ENCODE peak calls at places on chromosomes 5 and 9, in nine cellular contexts. Z is tibial nerve, U is suprapubic skin, V is sigmoid colon, T is GM12878, S is K562, G is transverse colon, K is upper lobe of left lung, Q is A549. Y is an unnamed sample.

GRCh38 chr9:34400275-34400674 is 23.6 kb upstream of the MYORG start:
- DNase-seq in G (no peak), K (no peak), V (no peak), U (no peak), Q (no peak), Z (no peak), T (no peak), S (no peak), Y (no peak)

GRCh38 chr5:7015586-7016256 is 302.5 kb downstream of the TENT4A start:
- DNase-seq in S (peak), Q (no peak), K (no peak), G (no peak), V (no peak), T (no peak), Z (no peak), U (no peak), Y (no peak)

GRCh38 chr9:131546336-131547084 is 1.2 kb downstream of the PRRT1B start:
- DNase-seq in T (no peak), S (no peak), U (no peak), Q (peak), K (no peak), G (no peak), V (no peak), Z (no peak), Y (no peak)

GRCh38 chr5:158170534-158170933 is 311.6 kb upstream of the CLINT1 start:
- DNase-seq in V (no peak), S (no peak), U (no peak), K (no peak), Q (no peak), G (peak), Z (no peak), T (no peak), Y (no peak)

GRCh38 chr5:156803404-156803803 is 46.7 kb upstream of the PPP1R2B start:
- DNase-seq in S (no peak), U (no peak), T (no peak), Z (no peak), Q (no peak), G (no peak), V (no peak), K (no peak), Y (no peak)

GRCh38 chr5:151347364-151347763 is at the start of gene SLC36A2:
- DNase-seq in S (no peak), T (no peak), Z (no peak), V (no peak), K (no peak), Q (no peak), U (no peak), G (no peak), Y (peak)

GRCh38 chr5:143033535-143034260 is 263.5 kb downstream of the ARHGAP26 start:
- DNase-seq in U (no peak), V (no peak), Q (peak), T (no peak), Z (no peak), K (no peak), S (no peak), G (no peak), Y (no peak)

GRCh38 chr9:80061940-80062339 is 490.2 kb downstream of the TLE4 start:
- DNase-seq in Q (no peak), T (no peak), G (no peak), S (no peak), U (no peak), K (no peak), V (peak), Z (peak), Y (no peak)

GRCh38 chr9:119649205-119649604 is 280.0 kb upstream of the BRINP1 start:
- DNase-seq in T (no peak), S (no peak), V (no peak), G (no peak), Q (no peak), U (no peak), Z (no peak), K (no peak), Y (no peak)

GRCh38 chr9:113623851-113624485 is 160.4 kb downstream of the RGS3 start:
- DNase-seq in K (no peak), T (no peak), G (no peak), U (peak), Q (no peak), V (no peak), Z (no peak), S (no peak), Y (no peak)

GRCh38 chr9:79630521-79631403 is 59.0 kb downstream of the TLE4 start:
- DNase-seq in V (no peak), T (peak), U (no peak), Q (no peak), G (no peak), K (no peak), S (no peak), Z (no peak), Y (no peak)

GRCh38 chr5:56094579-56095361 is 100.0 kb upstream of the IL6ST start:
- DNase-seq in S (no peak), V (no peak), T (no peak), U (no peak), K (no peak), Z (no peak), G (no peak), Q (no peak), Y (no peak)

GRCh38 chr9:20884985-20885593 is 146.4 kb downstream of the HACD4 start:
- DNase-seq in G (peak), K (peak), S (no peak), Q (peak), Z (peak), V (peak), U (peak), T (peak), Y (no peak)

GRCh38 chr5:43997647-43998251 is 391.5 kb downstream of the FGF10 start:
- DNase-seq in V (no peak), K (no peak), G (no peak), T (no peak), Z (no peak), U (no peak), Q (peak), S (no peak), Y (no peak)

GRCh38 chr9:134612309-134612708 is 29.3 kb upstream of the COL5A1 start:
- DNase-seq in K (no peak), V (no peak), T (no peak), Q (no peak), S (no peak), G (no peak), Z (no peak), U (no peak), Y (no peak)

GRCh38 chr9:118038713-118039112 is 334.5 kb downstream of the TLR4 start:
- DNase-seq in Z (no peak), S (no peak), T (no peak), G (no peak), V (no peak), U (no peak), K (no peak), Q (no peak), Y (no peak)

GRCh38 chr9:91305596-91305995 is 56.1 kb downstream of the AUH start:
- DNase-seq in Q (no peak), G (no peak), K (no peak), V (no peak), Z (no peak), T (no peak), U (no peak), S (no peak), Y (no peak)

GRCh38 chr9:98251554-98251953 is 3.9 kb downstream of the TBC1D2 start:
- DNase-seq in K (peak), V (no peak), T (no peak), G (no peak), U (no peak), S (no peak), Z (no peak), Q (peak), Y (no peak)

GRCh38 chr9:127735530-127736176 is 559 bp upstream of the TOR2A start:
- DNase-seq in T (no peak), Q (no peak), K (no peak), G (no peak), V (no peak), U (no peak), Z (no peak), S (no peak), Y (no peak)

GRCh38 chr9:19028835-19029451 is 4.1 kb downstream of the SAXO1 start:
- DNase-seq in T (no peak), S (peak), V (no peak), Z (peak), K (peak), G (peak), U (no peak), Q (peak), Y (no peak)

GRCh38 chr5:34736445-34737119 is 80.5 kb downstream of the RAI14 start:
- DNase-seq in Q (no peak), K (peak), S (no peak), Z (no peak), G (no peak), U (no peak), T (no peak), V (no peak), Y (no peak)

GRCh38 chr9:17342696-17343095 is 207.9 kb downstream of the CNTLN start:
- DNase-seq in T (no peak), Q (no peak), S (no peak), K (no peak), G (no peak), Z (no peak), U (no peak), V (no peak), Y (no peak)

GRCh38 chr5:150600951-150601773 is 39.3 kb upstream of the SYNPO start:
- DNase-seq in Q (no peak), K (no peak), V (no peak), T (no peak), S (no peak), Z (no peak), G (no peak), U (no peak), Y (no peak)

GRCh38 chr9:90523953-90524352 is 118.7 kb downstream of the DIRAS2 start:
- DNase-seq in Q (no peak), G (peak), S (no peak), Z (no peak), K (no peak), T (no peak), V (no peak), U (no peak), Y (no peak)

GRCh38 chr9:104981543-104982129 is 53.7 kb upstream of the ABCA1 start:
- DNase-seq in U (no peak), Z (no peak), Q (no peak), V (no peak), S (no peak), K (no peak), T (no peak), G (no peak), Y (no peak)

GRCh38 chr5:170597109-170597741 is 93.4 kb downstream of the KCNIP1 start:
- DNase-seq in Q (no peak), Z (peak), S (no peak), K (no peak), G (peak), V (peak), U (no peak), T (no peak), Y (no peak)

GRCh38 chr9:7665874-7666273 is 133.7 kb downstream of the DMAC1 start:
- DNase-seq in U (no peak), G (no peak), Q (no peak), Z (no peak), V (no peak), S (no peak), T (no peak), K (no peak), Y (no peak)

GRCh38 chr9:91060520-91061343 is 259.1 kb downstream of the SYK start:
- DNase-seq in Q (peak), V (peak), G (peak), T (no peak), Z (peak), S (no peak), K (peak), U (no peak), Y (peak)

GRCh38 chr9:69471433-69471832 is 146.4 kb downstream of the ENTREP1 start:
- DNase-seq in Z (no peak), V (no peak), G (no peak), K (no peak), T (no peak), Q (no peak), U (no peak), S (no peak), Y (no peak)

GRCh38 chr5:7754997-7755596 is 95.8 kb downstream of the CFAP90 start:
- DNase-seq in U (no peak), Z (no peak), V (no peak), Q (peak), G (peak), K (peak), T (no peak), S (peak), Y (no peak)

GRCh38 chr5:179495906-179496455 is 54.4 kb upstream of the RUFY1 start:
- DNase-seq in G (no peak), Z (no peak), K (no peak), S (no peak), Q (no peak), U (no peak), V (no peak), T (no peak), Y (no peak)

GRCh38 chr5:15794117-15794985 is 294.4 kb downstream of the FBXL7 start:
- DNase-seq in T (no peak), K (no peak), G (no peak), Z (no peak), U (no peak), Q (no peak), V (no peak), S (no peak), Y (no peak)

GRCh38 chr5:139204196-139204595 is 6.0 kb upstream of the SIL1 start:
- DNase-seq in V (no peak), S (no peak), T (no peak), U (no peak), G (no peak), Q (no peak), Z (no peak), K (no peak), Y (no peak)

GRCh38 chr5:160548949-160549665 is 127.5 kb downstream of the PTTG1 start:
- DNase-seq in Q (no peak), U (no peak), V (no peak), T (no peak), K (no peak), G (no peak), Z (no peak), S (no peak), Y (peak)

GRCh38 chr9:82720515-82720914 is 342.4 kb downstream of the RASEF start:
- DNase-seq in Z (no peak), Q (no peak), U (no peak), K (no peak), V (no peak), S (no peak), G (no peak), T (no peak), Y (no peak)

GRCh38 chr9:93593144-93593655 is 16.8 kb downstream of the PHF2 start:
- DNase-seq in K (no peak), V (no peak), T (no peak), Z (no peak), U (peak), G (no peak), S (no peak), Q (no peak), Y (no peak)

GRCh38 chr9:80841888-80842287 is 847.5 kb downstream of the TLE1 start:
- DNase-seq in V (no peak), U (no peak), S (no peak), T (no peak), Q (no peak), Z (no peak), K (no peak), G (no peak), Y (no peak)

GRCh38 chr5:181203842-181204560 is 995 bp downstream of the TRIM7 start:
- DNase-seq in U (no peak), K (no peak), V (peak), G (no peak), S (peak), T (no peak), Q (peak), Z (no peak), Y (no peak)

GRCh38 chr9:124386201-124386600 is 29.0 kb downstream of the PSMB7 start:
- DNase-seq in G (no peak), T (no peak), S (no peak), Q (no peak), V (no peak), Z (no peak), K (no peak), U (no peak), Y (no peak)

GRCh38 chr9:77533678-77534077 is 114.4 kb downstream of the GNA14 start:
- DNase-seq in K (no peak), Z (no peak), G (peak), S (no peak), Q (no peak), T (no peak), U (no peak), V (no peak), Y (no peak)

GRCh38 chr9:77532607-77533006 is 115.5 kb downstream of the GNA14 start:
- DNase-seq in K (no peak), T (no peak), Q (no peak), V (no peak), S (no peak), G (no peak), Z (no peak), U (no peak), Y (peak)

DNA sequence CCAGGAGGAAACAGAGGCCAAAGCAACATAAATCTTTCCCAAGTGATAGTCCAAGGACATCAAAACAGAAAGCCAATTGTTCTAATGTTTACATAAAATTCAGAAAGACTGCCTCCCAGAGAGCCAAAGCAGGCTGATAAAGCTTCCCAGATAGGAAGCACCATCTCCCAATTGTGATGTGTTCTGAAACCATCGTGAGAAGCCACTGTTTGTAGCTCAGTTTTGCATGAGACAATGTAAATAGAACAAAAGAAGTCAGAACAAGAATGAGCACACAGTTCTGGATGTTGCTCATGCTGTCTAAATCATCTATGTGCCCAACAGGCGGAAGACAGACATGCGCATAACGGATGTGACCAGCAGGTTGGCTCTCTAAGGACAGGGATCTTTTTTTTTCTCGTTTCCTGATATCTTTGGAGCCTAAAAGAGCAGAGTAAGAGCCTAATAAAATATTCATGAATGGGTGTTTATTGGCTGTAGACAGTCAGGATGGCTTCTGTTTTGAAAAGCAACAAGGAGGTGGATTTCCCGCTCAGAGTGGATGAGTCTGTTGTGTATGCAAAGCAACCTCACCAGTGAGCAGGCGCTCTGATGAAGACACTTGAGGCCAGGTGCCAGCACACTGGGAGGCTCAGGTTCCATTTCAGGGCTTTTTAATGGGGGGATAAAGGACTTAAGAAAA is 113.6 kb downstream of the GNA14 start:
- DNase-seq in T (no peak), S (no peak), Z (no peak), G (no peak), V (no peak), Q (no peak), K (no peak), U (no peak), Y (no peak)
- TF ChIP-seq EP300 in T (no peak), S (no peak), Z (no peak), G (no peak), V (no peak), Q (no peak), K (peak), U (no peak), Y (no peak)

GRCh38 chr5:159449925-159450324 is 119.6 kb upstream of the IL12B start:
- DNase-seq in S (no peak), G (no peak), Q (peak), Z (no peak), V (no peak), T (no peak), K (no peak), U (no peak), Y (no peak)
- TF ChIP-seq POLR2A in S (no peak), G (no peak), Q (no peak), Z (no peak), V (no peak), T (no peak), K (no peak), U (no peak), Y (no peak)

DNA sequence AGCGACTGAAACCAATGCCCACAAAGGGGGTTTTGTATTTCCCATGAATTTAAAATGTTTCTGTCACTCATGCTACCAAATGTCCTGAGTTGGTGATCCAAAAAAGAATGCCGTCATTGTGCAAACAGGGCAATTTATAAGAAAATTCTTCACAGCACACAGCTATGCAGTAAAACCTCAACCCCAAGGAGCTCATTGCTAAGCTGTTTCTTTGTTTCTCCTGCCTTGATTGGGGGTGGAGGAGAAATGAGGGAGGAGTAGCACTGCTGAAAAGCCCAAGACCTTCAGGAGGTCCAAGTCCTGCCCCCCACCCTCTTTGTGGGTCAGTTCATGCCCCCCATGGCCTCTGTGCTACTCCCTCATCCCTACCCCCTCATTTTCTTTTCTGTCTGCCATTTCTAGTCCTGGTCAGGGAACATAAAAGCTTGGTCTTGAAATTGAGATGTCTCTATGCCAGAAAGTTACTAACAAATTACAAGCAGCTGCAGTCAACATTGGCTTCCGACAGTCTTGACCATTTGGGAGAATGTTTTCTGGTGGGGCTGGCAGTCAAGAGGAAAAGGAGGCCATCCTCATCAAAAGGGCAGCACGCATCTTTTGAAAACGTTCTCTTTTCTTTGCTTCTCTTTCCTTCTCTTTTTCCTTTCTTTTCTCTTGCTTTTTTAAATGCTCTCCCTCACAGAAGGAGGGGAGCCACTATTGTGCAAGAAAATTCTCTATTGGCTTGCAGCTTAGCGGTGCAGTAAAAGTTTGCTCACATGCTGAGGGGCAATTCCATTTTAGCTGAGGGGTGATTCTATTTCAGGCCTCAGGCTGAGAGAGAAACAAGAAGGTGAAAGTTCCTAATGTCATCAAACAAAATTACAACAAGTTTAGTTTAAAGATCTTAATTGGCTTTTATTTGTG is 133.4 kb downstream of the GCNT1 start:
- DNase-seq in Q (no peak), T (no peak), G (no peak), K (no peak), V (no peak), S (no peak), U (no peak), Z (no peak), Y (no peak)
- TF ChIP-seq EP300 in Q (no peak), T (no peak), G (no peak), K (no peak), V (no peak), S (no peak), U (no peak), Z (no peak), Y (no peak)

GRCh38 chr9:129170229-129170628 is 7.8 kb downstream of the IER5L start:
- DNase-seq in Q (no peak), K (no peak), V (no peak), T (no peak), Z (no peak), S (peak), U (no peak), G (no peak), Y (no peak)

GRCh38 chr9:129165198-129165597 is 12.9 kb downstream of the IER5L start:
- DNase-seq in S (no peak), T (no peak), G (no peak), U (no peak), K (no peak), Z (no peak), V (no peak), Q (no peak), Y (no peak)

GRCh38 chr9:129163753-129164152 is 14.3 kb downstream of the IER5L start:
- DNase-seq in Q (no peak), Z (no peak), K (no peak), V (peak), G (no peak), S (no peak), U (no peak), T (no peak), Y (no peak)

GRCh38 chr9:129164246-129164930 is 13.7 kb downstream of the IER5L start:
- DNase-seq in Z (no peak), T (no peak), V (peak), S (no peak), U (no peak), K (no peak), G (peak), Q (no peak), Y (no peak)

DNA sequence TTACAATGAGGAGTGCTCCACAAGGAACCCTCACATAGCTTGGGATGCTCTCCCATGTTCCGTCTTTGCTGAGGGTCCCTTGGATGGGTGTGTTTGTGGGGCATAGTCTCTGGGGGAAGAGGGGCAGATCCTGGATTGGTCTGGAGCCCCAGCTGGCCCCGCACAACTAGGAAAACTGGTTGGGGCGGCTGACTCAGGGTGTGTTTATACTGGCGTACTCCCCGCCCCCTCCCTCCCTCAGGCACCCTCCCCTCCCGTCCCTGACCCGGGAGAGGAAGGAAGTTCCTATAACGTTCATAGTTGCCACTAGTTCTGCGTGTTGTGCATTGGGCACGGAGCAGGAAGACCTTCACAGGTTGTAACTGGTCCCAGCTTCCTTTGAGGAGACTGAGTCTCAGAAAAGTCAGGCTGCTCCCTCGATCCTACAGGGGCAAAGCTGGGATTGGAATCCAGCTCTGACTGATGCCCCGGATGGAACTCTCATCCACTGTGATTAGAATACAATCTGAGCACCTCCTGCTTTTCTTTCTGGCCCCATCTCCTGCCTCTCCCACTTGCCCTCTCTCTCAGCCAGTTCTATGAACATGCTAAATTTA is 11.0 kb downstream of the IER5L start:
- DNase-seq in K (peak), T (no peak), Z (peak), G (peak), U (peak), Q (peak), S (peak), V (peak), Y (peak)
- TF ChIP-seq POLR2A in K (peak), T (no peak), Z (no peak), G (peak), U (no peak), Q (peak), S (no peak), V (no peak), Y (no peak)